ENCODE peak calls at places on chromosomes 4 and X, in six cellular contexts. M is A673; F is AG04450; E is GM23338; V is right lobe of liver; W is CD4-positive, alpha-beta T cell. J is an unnamed sample.

GRCh38 chr4:624705-625590 is at the start of gene PDE6B:
- DNase-seq in W (no peak), F (no peak), M (peak), V (no peak), E (peak), J (no peak)

GRCh38 chrX:71532078-71532752 is 689 bp upstream of the OGT start:
- DNase-seq in W (peak), V (no peak), M (peak), F (no peak), E (no peak), J (no peak)

GRCh38 chr4:73661646-73662119 is 41.4 kb upstream of the RASSF6 start:
- DNase-seq in M (no peak), E (no peak), F (peak), V (no peak), W (no peak), J (no peak)

GRCh38 chr4:110352670-110353442 is 123.1 kb upstream of the ENPEP start:
- DNase-seq in V (no peak), M (no peak), F (no peak), E (no peak), W (no peak), J (no peak)

GRCh38 chrX:136778914-136779313 is 1.8 kb downstream of the ARHGEF6 start:
- DNase-seq in E (no peak), W (no peak), M (no peak), V (no peak), F (no peak), J (no peak)

GRCh38 chrX:72115380-72115779 is 16.3 kb downstream of the RTL5 start:
- DNase-seq in V (no peak), W (no peak), M (peak), E (no peak), F (no peak), J (no peak)

GRCh38 chr4:77819409-77819835 is 254 bp upstream of the CNOT6L start:
- DNase-seq in W (peak), E (peak), V (peak), F (no peak), M (peak), J (peak)

GRCh38 chr4:57491388-57491787 is 381.2 kb upstream of the IGFBP7 start:
- DNase-seq in W (no peak), V (no peak), F (no peak), M (no peak), E (no peak), J (no peak)

GRCh38 chr4:154660052-154660451 is 47.6 kb upstream of the FGG start:
- DNase-seq in V (no peak), M (no peak), W (no peak), E (no peak), F (no peak), J (no peak)

GRCh38 chr4:26860157-26860921 is at the start of gene STIM2:
- DNase-seq in F (peak), M (peak), E (peak), V (peak), W (peak), J (peak)

GRCh38 chr4:15158410-15159091 is 156.3 kb downstream of the CPEB2 start:
- DNase-seq in W (no peak), V (no peak), F (no peak), E (peak), M (no peak), J (no peak)

GRCh38 chrX:139759637-139760036 is 51.7 kb upstream of the MCF2 start:
- DNase-seq in E (peak), V (no peak), M (peak), W (no peak), F (no peak), J (no peak)

GRCh38 chrX:136630881-136631280 is 17.1 kb upstream of the CD40LG start:
- DNase-seq in E (no peak), F (no peak), V (no peak), M (no peak), W (no peak), J (no peak)

GRCh38 chrX:50594788-50595187 is 124.2 kb upstream of the DGKK start:
- DNase-seq in M (peak), W (no peak), F (no peak), V (no peak), E (peak), J (no peak)

GRCh38 chrX:68726366-68726765 is 78.9 kb downstream of the STARD8 start:
- DNase-seq in W (no peak), M (no peak), E (no peak), V (no peak), F (no peak), J (no peak)

DNA sequence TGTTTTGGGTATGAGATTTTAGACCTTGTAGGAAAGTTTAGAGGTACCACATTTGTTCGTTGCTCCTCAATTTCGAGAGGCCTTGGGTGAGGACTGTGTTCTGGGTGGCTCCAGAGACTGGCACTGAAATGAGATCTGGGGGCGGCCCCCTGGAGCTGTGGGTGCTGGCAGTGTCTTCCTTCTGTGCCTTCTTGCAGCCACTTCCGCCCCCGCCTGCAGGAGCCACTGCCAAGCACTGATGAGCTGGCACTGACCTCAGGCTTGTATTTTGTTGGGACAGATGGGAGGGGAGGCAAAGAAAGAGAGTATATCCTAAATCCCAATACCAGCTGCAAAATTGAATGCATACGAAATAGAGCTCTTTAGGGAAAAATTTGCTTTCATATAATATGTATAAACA is 64.5 kb upstream of the CLDN34 start:
- DNase-seq in F (no peak), E (no peak), W (no peak), V (no peak), M (no peak), J (peak)
- H3K27ac ChIP-seq in F (no peak), E (no peak), W (no peak), V (no peak), M (no peak), J (no peak)

GRCh38 chr4:61442936-61443335 is 242.8 kb downstream of the ADGRL3 start:
- DNase-seq in V (no peak), F (no peak), E (no peak), W (no peak), M (no peak), J (no peak)

GRCh38 chr4:61440306-61440705 is 240.2 kb downstream of the ADGRL3 start:
- DNase-seq in V (no peak), F (no peak), E (no peak), W (no peak), M (no peak), J (no peak)

GRCh38 chr4:61445374-61446063 is 245.4 kb downstream of the ADGRL3 start:
- DNase-seq in W (no peak), F (no peak), M (no peak), V (no peak), E (no peak), J (no peak)

GRCh38 chr4:61446957-61447356 is 246.8 kb downstream of the ADGRL3 start:
- DNase-seq in M (no peak), E (no peak), V (no peak), F (no peak), W (no peak), J (no peak)

DNA sequence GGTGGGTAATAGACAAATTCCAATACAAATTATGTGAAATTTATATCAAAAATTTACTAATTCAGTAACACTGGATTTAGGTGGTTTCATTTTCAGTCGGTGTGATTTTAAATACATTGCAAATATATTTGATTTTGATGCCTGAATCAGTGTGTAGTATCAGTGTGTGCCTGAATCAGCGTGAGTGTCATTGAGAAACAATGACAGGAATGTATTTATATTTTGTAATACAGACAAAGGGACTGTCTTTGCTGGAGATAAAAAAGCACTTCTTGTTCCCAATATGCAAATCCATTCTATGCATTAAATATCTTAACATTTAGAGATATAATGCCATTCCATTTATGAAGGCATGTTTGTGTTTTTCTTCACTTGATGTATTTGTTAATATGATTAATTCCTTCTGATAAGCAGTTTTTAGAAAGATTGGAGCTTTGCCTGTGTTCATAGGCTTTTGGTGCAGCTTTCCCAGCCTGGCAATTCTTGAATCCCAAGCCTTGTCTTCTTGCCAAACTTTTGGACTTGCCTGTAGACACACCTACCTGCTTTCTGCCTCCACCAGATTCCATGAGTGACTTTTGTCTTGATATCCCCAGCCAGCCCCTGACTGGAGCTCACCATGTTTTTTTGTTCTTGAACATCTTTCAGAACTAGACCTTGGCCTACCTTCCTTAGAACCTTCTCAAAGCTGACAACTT is 243.8 kb downstream of the ADGRL3 start:
- DNase-seq in M (no peak), E (no peak), W (no peak), V (no peak), F (no peak), J (no peak)
- H3K27ac ChIP-seq in M (no peak), E (no peak), W (no peak), V (no peak), F (no peak), J (no peak)

DNA sequence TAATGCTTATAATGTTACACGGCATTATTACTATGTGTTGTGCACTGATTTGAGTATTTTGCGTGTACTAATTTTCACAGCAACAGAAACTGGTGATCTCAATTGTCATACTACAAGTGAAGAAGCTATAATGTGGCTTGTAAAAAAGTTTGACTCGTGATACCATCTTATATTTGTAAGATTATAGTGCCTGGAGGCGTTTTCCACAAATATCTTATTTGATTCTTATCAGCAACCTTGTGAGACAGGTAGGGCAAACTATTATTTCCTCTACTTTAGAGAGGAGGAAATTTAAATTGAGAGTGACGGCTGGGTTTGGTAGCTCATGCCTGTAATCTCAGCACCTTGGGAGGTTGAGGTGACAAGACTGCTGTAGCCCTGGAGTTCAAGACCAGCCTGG is 4.5 kb downstream of the CUL4B start:
- DNase-seq in M (no peak), W (no peak), F (no peak), E (no peak), V (no peak), J (no peak)
- H3K27ac ChIP-seq in M (no peak), W (no peak), F (no peak), E (no peak), V (no peak), J (no peak)

DNA sequence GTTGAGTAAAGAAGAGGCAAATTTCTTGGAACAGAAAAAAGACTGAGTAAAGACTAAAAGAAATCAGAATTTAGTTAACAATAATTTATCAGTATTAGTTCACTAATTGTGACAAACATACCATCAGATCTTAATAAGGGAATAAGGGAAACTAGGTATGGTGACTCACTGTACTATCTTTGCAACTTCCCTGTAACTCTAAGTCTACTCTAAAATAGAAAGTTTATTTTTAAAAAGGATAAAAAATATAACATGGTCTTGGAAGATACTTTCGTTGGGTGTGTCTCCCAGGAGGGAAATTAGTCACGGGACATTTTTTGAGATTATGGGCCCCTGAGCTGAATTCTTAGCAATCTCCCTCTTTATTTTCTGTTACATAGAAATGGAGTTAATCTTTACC is 97.3 kb downstream of the EMCN start:
- DNase-seq in W (no peak), V (no peak), E (no peak), F (no peak), M (no peak), J (no peak)
- H3K27ac ChIP-seq in W (no peak), V (no peak), E (no peak), F (no peak), M (no peak), J (no peak)